ENCODE peak calls at places on chromosomes 1 and 21, in six cellular contexts. Z is H9, R is IMR-90, E is mesenchymal stem cell, W is neuronal stem cell, S is H1. C is an unnamed sample.
A peak's percentile ranks its signal among the peaks of the same experiment; 100 is the strongest.

GRCh38 chr1:234478152-234478480 is 863 bp downstream of the TARBP1 start:
- DNase-seq in Z (peak; percentile 76), R (peak; percentile 28), E (no peak), W (no peak), S (no peak), C (no peak)

GRCh38 chr1:223429821-223430220 is 36.6 kb downstream of the CCDC185 start:
- DNase-seq in Z (no peak), R (no peak), E (no peak), W (no peak), S (no peak), C (no peak)

GRCh38 chr1:170085089-170085488 is 10.6 kb upstream of the KIFAP3 start:
- DNase-seq in Z (no peak), R (no peak), E (no peak), W (no peak), S (no peak), C (no peak)

GRCh38 chr1:179038528-179039281 is 13.0 kb downstream of the FAM20B start:
- DNase-seq in Z (no peak), R (no peak), E (no peak), W (no peak), S (no peak), C (no peak)

GRCh38 chr1:33758698-33759097 is 105.2 kb upstream of the HMGB4 start:
- DNase-seq in Z (no peak), R (peak; percentile 7), E (no peak), W (no peak), S (no peak), C (no peak)

GRCh38 chr1:206955476-206956312 is 9.4 kb upstream of the PIGR start:
- DNase-seq in Z (no peak), R (no peak), E (no peak), W (no peak), S (no peak), C (no peak)

GRCh38 chr1:192609110-192610079 is 26.6 kb upstream of the RGS13 start:
- DNase-seq in Z (no peak), R (no peak), E (no peak), W (no peak), S (no peak), C (no peak)

GRCh38 chr1:211135342-211135950 is 1.5 kb upstream of the KCNH1 start:
- DNase-seq in Z (no peak), R (peak; percentile 70), E (peak; percentile 65), W (peak; percentile 23), S (no peak), C (peak; percentile 8)

GRCh38 chr1:170931650-170932049 is 3.7 kb upstream of the MROH9 start:
- DNase-seq in Z (peak; percentile 31), R (no peak), E (no peak), W (no peak), S (no peak), C (no peak)

GRCh38 chr1:212782422-212783154 is 9.0 kb downstream of the NSL1 start:
- DNase-seq in Z (no peak), R (peak; percentile 69), E (peak; percentile 70), W (no peak), S (no peak), C (peak; percentile 37)

GRCh38 chr1:67118191-67118590 is 16.6 kb downstream of the C1orf141 start:
- DNase-seq in Z (no peak), R (peak; percentile 23), E (no peak), W (no peak), S (no peak), C (no peak)

GRCh38 chr1:87718241-87718950 is 389.7 kb downstream of the LMO4 start:
- DNase-seq in Z (no peak), R (no peak), E (no peak), W (no peak), S (no peak), C (no peak)

GRCh38 chr21:37159053-37159776 is 86.2 kb downstream of the TTC3 start:
- DNase-seq in Z (no peak), R (peak; percentile 76), E (peak; percentile 78), W (no peak), S (no peak), C (no peak)

GRCh38 chr1:159851386-159851785 is 11.1 kb downstream of the VSIG8 start:
- DNase-seq in Z (no peak), R (no peak), E (no peak), W (no peak), S (no peak), C (no peak)

GRCh38 chr21:31604591-31605190 is 54.8 kb upstream of the SOD1 start:
- DNase-seq in Z (peak; percentile 61), R (peak; percentile 54), E (peak; percentile 64), W (peak; percentile 74), S (peak; percentile 46), C (peak; percentile 65)

GRCh38 chr1:3645666-3646355 is 4.1 kb downstream of the WRAP73 start:
- DNase-seq in Z (no peak), R (no peak), E (no peak), W (no peak), S (no peak), C (no peak)

GRCh38 chr1:94805912-94806311 is 14.2 kb upstream of the SLC44A3 start:
- DNase-seq in Z (peak; percentile 57), R (peak; percentile 61), E (peak; percentile 71), W (peak; percentile 55), S (no peak), C (peak; percentile 77)

GRCh38 chr21:19198801-19199200 is 795.2 kb upstream of the TMPRSS15 start:
- DNase-seq in Z (no peak), R (no peak), E (no peak), W (no peak), S (no peak), C (no peak)

GRCh38 chr1:206734499-206735142 is 36.0 kb upstream of the IL19 start:
- DNase-seq in Z (peak; percentile 70), R (peak; percentile 37), E (peak; percentile 54), W (peak; percentile 45), S (no peak), C (no peak)

GRCh38 chr1:81808760-81809159 is 8.0 kb downstream of the ADGRL2 start:
- DNase-seq in Z (no peak), R (no peak), E (peak; percentile 48), W (no peak), S (no peak), C (peak; percentile 51)

GRCh38 chr1:248834343-248834940 is 3.6 kb upstream of the ZNF672 start:
- DNase-seq in Z (no peak), R (no peak), E (no peak), W (no peak), S (no peak), C (no peak)

GRCh38 chr1:43432907-43433306 is 20.8 kb downstream of the HYI start:
- DNase-seq in Z (no peak), R (no peak), E (no peak), W (no peak), S (no peak), C (no peak)

GRCh38 chr1:83918688-83919285 is 80.1 kb downstream of the TTLL7 start:
- DNase-seq in Z (no peak), R (no peak), E (no peak), W (no peak), S (no peak), C (no peak)

GRCh38 chr1:167715653-167716302 is 6.0 kb upstream of the MPZL1 start:
- DNase-seq in Z (no peak), R (peak; percentile 10), E (no peak), W (no peak), S (no peak), C (no peak)

GRCh38 chr1:65264197-65264929 is 45.0 kb upstream of the DNAJC6 start:
- DNase-seq in Z (peak; percentile 67), R (peak; percentile 37), E (peak; percentile 84), W (no peak), S (no peak), C (no peak)

GRCh38 chr1:94225845-94226244 is 11.5 kb downstream of the ARHGAP29 start:
- DNase-seq in Z (no peak), R (no peak), E (no peak), W (no peak), S (no peak), C (no peak)

GRCh38 chr1:46551597-46552095 is at the start of gene KNCN:
- DNase-seq in Z (no peak), R (no peak), E (no peak), W (no peak), S (no peak), C (no peak)

GRCh38 chr1:46554236-46555080 is 3.0 kb upstream of the KNCN start:
- DNase-seq in Z (no peak), R (no peak), E (no peak), W (no peak), S (no peak), C (no peak)

GRCh38 chr1:46555081-46555432 is 3.6 kb upstream of the KNCN start:
- DNase-seq in Z (no peak), R (no peak), E (no peak), W (no peak), S (no peak), C (no peak)

GRCh38 chr1:46552357-46553237 is 1.1 kb upstream of the KNCN start:
- DNase-seq in Z (no peak), R (no peak), E (no peak), W (no peak), S (no peak), C (no peak)

GRCh38 chr1:46553506-46553905 is 2.1 kb upstream of the KNCN start:
- DNase-seq in Z (no peak), R (no peak), E (no peak), W (no peak), S (no peak), C (no peak)
- H4K91ac ChIP-seq in Z (no peak overlapping the region), R (no peak overlapping the region), E (no peak overlapping the region), W (no peak overlapping the region), S (no peak overlapping the region), C (no peak overlapping the region)

DNA sequence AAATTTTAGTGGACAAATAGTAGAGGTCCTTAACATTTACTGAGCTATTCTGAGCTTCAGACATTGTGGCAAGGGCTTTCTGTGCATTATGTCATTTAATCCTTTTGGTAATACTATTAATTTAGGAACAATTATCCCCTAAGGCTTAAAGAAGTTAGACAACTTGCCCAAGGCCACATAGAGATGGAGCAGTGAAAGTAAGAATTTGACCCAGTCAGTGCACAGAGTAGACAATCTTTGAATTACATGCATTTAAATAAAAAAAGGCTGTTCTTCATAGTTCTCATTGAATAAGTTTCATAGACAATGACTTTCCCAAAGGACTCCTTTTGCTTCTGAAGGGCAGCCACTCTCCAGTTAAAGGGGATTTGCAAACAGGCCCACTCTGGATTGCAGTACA is 142.7 kb downstream of the RUNX1 start:
- DNase-seq in Z (no peak), R (no peak), E (no peak), W (no peak), S (no peak), C (no peak)
- H4K91ac ChIP-seq in Z (no peak overlapping the region), R (no peak overlapping the region), E (no peak overlapping the region), W (no peak overlapping the region), S (no peak overlapping the region), C (no peak overlapping the region)

DNA sequence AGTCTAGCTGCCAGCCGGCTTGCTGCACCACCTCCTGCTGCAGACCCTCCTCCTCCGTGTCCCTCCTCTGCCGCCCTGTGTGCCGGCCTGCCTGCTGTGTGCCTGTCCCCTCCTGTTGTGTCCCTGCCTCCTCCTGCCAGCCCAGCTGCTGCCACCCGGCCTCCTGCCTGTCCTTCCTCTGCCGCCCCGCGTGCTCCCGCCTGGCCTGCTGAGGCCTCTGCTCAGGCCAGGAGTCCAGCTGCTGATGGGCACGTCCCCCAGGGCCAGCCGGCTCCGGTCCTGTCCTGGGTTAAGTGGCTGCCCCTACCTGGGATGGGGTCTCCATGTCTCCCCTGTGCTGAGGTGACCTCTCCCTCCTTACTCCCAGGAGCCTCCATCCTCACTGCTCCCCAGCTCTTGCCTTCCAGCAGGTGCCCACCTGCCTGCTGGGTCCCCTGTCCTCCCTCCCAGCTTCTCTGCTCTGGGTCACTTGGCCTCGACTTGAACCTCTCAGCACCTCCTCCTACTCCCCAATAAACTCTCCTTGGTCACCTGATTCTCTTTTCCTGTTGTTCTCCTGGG is 870 bp downstream of the KRTAP10-8 start:
- DNase-seq in Z (no peak), R (no peak), E (no peak), W (no peak), S (no peak), C (no peak)
- H4K91ac ChIP-seq in Z (no peak overlapping the region), R (no peak overlapping the region), E (no peak overlapping the region), W (peak overlapping the region; percentile 77), S (no peak overlapping the region), C (no peak overlapping the region)

GRCh38 chr21:41313765-41314164 is 2.8 kb upstream of the FAM3B start:
- DNase-seq in Z (no peak), R (no peak), E (no peak), W (no peak), S (no peak), C (no peak)
- H4K91ac ChIP-seq in Z (no peak overlapping the region), R (no peak overlapping the region), E (no peak overlapping the region), W (no peak overlapping the region), S (no peak overlapping the region), C (no peak overlapping the region)